ENCODE peak calls at places on chromosomes 11 and 22, in seven cellular contexts. P is AG04450; T is stimulated activated CD4-positive, alpha-beta T cell treated with anti-CD3 and anti-CD28 coated beads, Interleukin-12 subunit alpha, Interleukin-12 subunit beta, amount 100 ng/mL, for 4 hours; G is substantia nigra; D is NCI-H1092; H is activated CD8-positive, alpha-beta T cell treated with anti-CD3 and anti-CD28 coated beads, Interleukin-2, amount 10 ng/mL, durations not matched to agents 7 days and 5 days; Y is adipocyte. M is an unnamed sample.

GRCh38 chr22:48901324-48901723 is 926.3 kb downstream of the BRD1 start:
- DNase-seq in P (no peak), T (no peak), G (no peak), D (no peak), H (no peak), Y (no peak), M (no peak)

GRCh38 chr11:125274309-125274708 is 109.8 kb downstream of the PKNOX2 start:
- DNase-seq in P (no peak), T (no peak), G (no peak), D (no peak), H (no peak), Y (no peak), M (no peak)

GRCh38 chr11:3000032-3000961 is 8.2 kb upstream of the NAP1L4 start:
- DNase-seq in P (peak; percentile 38), T (no peak), G (peak; percentile 92), D (peak; percentile 94), H (no peak), Y (peak; percentile 33), M (peak; percentile 59)

GRCh38 chr11:62144641-62145255 is 20.9 kb downstream of the INCENP start:
- DNase-seq in P (no peak), T (no peak), G (no peak), D (no peak), H (no peak), Y (no peak), M (no peak)

GRCh38 chr11:61294717-61295595 is at the start of gene VWCE:
- DNase-seq in P (no peak), T (peak; percentile 71), G (no peak), D (peak; percentile 83), H (peak; percentile 84), Y (peak; percentile 78), M (peak; percentile 51)

GRCh38 chr22:28102413-28102812 is 183.4 kb upstream of the PITPNB start:
- DNase-seq in P (no peak), T (no peak), G (no peak), D (no peak), H (no peak), Y (no peak), M (no peak)

GRCh38 chr22:39439170-39439569 is 17.6 kb upstream of the MGAT3 start:
- DNase-seq in P (no peak), T (no peak), G (no peak), D (no peak), H (no peak), Y (peak; percentile 33), M (peak; percentile 61)

GRCh38 chr11:2673250-2673610 is 26.6 kb downstream of the KCNQ1OT1 start:
- DNase-seq in P (no peak), T (no peak), G (no peak), D (no peak), H (no peak), Y (no peak), M (no peak)

GRCh38 chr11:20158597-20159257 is 1.5 kb downstream of the DBX1 start:
- DNase-seq in P (peak; percentile 3), T (no peak), G (no peak), D (no peak), H (peak; percentile 39), Y (peak; percentile 82), M (peak; percentile 65)

GRCh38 chr11:75461136-75461535 is 28.1 kb upstream of the KLHL35 start:
- DNase-seq in P (no peak), T (no peak), G (no peak), D (no peak), H (no peak), Y (no peak), M (no peak)

GRCh38 chr22:47059701-47060161 is 297.3 kb downstream of the TBC1D22A start:
- DNase-seq in P (no peak), T (no peak), G (no peak), D (no peak), H (no peak), Y (no peak), M (no peak)

GRCh38 chr11:99316761-99317475 is 296.2 kb downstream of the CNTN5 start:
- DNase-seq in P (no peak), T (no peak), G (no peak), D (no peak), H (no peak), Y (no peak), M (peak; percentile 21)

GRCh38 chr11:34302046-34302921 is 55.5 kb downstream of the ABTB2 start:
- DNase-seq in P (peak; percentile 85), T (no peak), G (no peak), D (no peak), H (no peak), Y (peak; percentile 86), M (peak; percentile 100)

GRCh38 chr22:40054486-40054885 is 59.7 kb downstream of the FAM83F start:
- DNase-seq in P (no peak), T (no peak), G (no peak), D (no peak), H (no peak), Y (no peak), M (no peak)

GRCh38 chr11:109946322-109946846 is 146.8 kb upstream of the ZC3H12C start:
- DNase-seq in P (peak; percentile 90), T (peak; percentile 39), G (peak; percentile 33), D (peak; percentile 55), H (peak; percentile 80), Y (peak; percentile 98), M (peak; percentile 99)

GRCh38 chr22:49026476-49027121 is 801.1 kb downstream of the BRD1 start:
- DNase-seq in P (no peak), T (no peak), G (peak; percentile 15), D (no peak), H (no peak), Y (no peak), M (no peak)

GRCh38 chr11:119704849-119705248 is 24.2 kb downstream of the NECTIN1 start:
- DNase-seq in P (no peak), T (no peak), G (no peak), D (no peak), H (no peak), Y (no peak), M (no peak)

GRCh38 chr11:74739546-74740270 is 8.5 kb upstream of the CHRDL2 start:
- DNase-seq in P (peak; percentile 44), T (peak; percentile 31), G (no peak), D (no peak), H (peak; percentile 57), Y (peak; percentile 87), M (peak; percentile 45)

GRCh38 chr11:2419638-2420501 is 19.3 kb downstream of the TSSC4 start:
- DNase-seq in P (peak; percentile 47), T (peak; percentile 55), G (no peak), D (peak; percentile 63), H (peak; percentile 76), Y (peak; percentile 89), M (peak; percentile 62)

GRCh38 chr11:72721689-72722049 is 30.5 kb downstream of the ARAP1 start:
- DNase-seq in P (no peak), T (peak; percentile 27), G (no peak), D (no peak), H (peak; percentile 59), Y (peak; percentile 52), M (no peak)

GRCh38 chr11:13030857-13031256 is 21.7 kb downstream of the RASSF10 start:
- DNase-seq in P (no peak), T (no peak), G (no peak), D (peak; percentile 28), H (no peak), Y (no peak), M (no peak)

GRCh38 chr11:34671117-34671516 is 50.2 kb downstream of the EHF start:
- DNase-seq in P (no peak), T (no peak), G (no peak), D (no peak), H (no peak), Y (no peak), M (no peak)

GRCh38 chr11:46363455-46363920 is 16.2 kb downstream of the DGKZ start:
- DNase-seq in P (no peak), T (no peak), G (peak; percentile 56), D (no peak), H (no peak), Y (peak; percentile 30), M (no peak)

GRCh38 chr11:35305670-35306382 is 113.5 kb downstream of the SLC1A2 start:
- DNase-seq in P (no peak), T (peak; percentile 10), G (no peak), D (peak; percentile 27), H (peak; percentile 68), Y (peak; percentile 59), M (peak; percentile 48)

GRCh38 chr22:40023226-40023925 is 28.6 kb downstream of the FAM83F start:
- DNase-seq in P (no peak), T (no peak), G (no peak), D (peak; percentile 35), H (no peak), Y (no peak), M (no peak)

GRCh38 chr22:41178425-41178975 is 26.6 kb upstream of the L3MBTL2 start:
- DNase-seq in P (no peak), T (no peak), G (peak; percentile 33), D (no peak), H (no peak), Y (no peak), M (no peak)

GRCh38 chr11:63845305-63845704 is 6.4 kb downstream of the MARK2 start:
- DNase-seq in P (peak; percentile 47), T (no peak), G (no peak), D (no peak), H (no peak), Y (peak; percentile 63), M (peak; percentile 56)

GRCh38 chr22:49392841-49393510 is 434.7 kb downstream of the BRD1 start:
- DNase-seq in P (no peak), T (no peak), G (no peak), D (no peak), H (no peak), Y (no peak), M (no peak)

GRCh38 chr11:78341841-78342240 is 75.8 kb downstream of the GAB2 start:
- DNase-seq in P (no peak), T (no peak), G (no peak), D (no peak), H (no peak), Y (no peak), M (no peak)

GRCh38 chr11:127492025-127492424 is 491.5 kb upstream of the KIRREL3 start:
- DNase-seq in P (no peak), T (no peak), G (no peak), D (no peak), H (no peak), Y (no peak), M (peak; percentile 1)

GRCh38 chr11:2091112-2091746 is 48.0 kb downstream of the IGF2 start:
- DNase-seq in P (no peak), T (no peak), G (no peak), D (no peak), H (no peak), Y (no peak), M (no peak)

GRCh38 chr11:11583801-11584445 is 37.9 kb downstream of the GALNT18 start:
- DNase-seq in P (no peak), T (no peak), G (no peak), D (no peak), H (no peak), Y (no peak), M (no peak)

GRCh38 chr22:17891427-17892167 is 117.3 kb upstream of the BID start:
- DNase-seq in P (no peak), T (no peak), G (no peak), D (no peak), H (no peak), Y (no peak), M (no peak)

GRCh38 chr11:62004473-62004872 is 37.0 kb upstream of the FTH1 start:
- DNase-seq in P (peak; percentile 42), T (no peak), G (no peak), D (no peak), H (no peak), Y (peak; percentile 40), M (peak; percentile 78)

GRCh38 chr11:94638278-94638901 is 71.2 kb downstream of the PIWIL4 start:
- DNase-seq in P (no peak), T (no peak), G (no peak), D (no peak), H (no peak), Y (peak; percentile 20), M (no peak)

M was measured in fibroblast of lung.